ENCODE peak calls at places on chromosomes 1 and 21, in five cellular contexts. U is neuronal stem cell, R is epithelial cell of esophagus, B is SK-N-MC, N is body of pancreas. G is an unnamed sample.

GRCh38 chr1:63611231-63611630 is 18.0 kb downstream of the PGM1 start:
- DNase-seq in N (no peak), R (no peak), B (no peak), U (peak; percentile 29), G (no peak)

GRCh38 chr21:41630249-41630648 is 122.3 kb upstream of the TMPRSS2 start:
- DNase-seq in R (peak; percentile 100), B (no peak), U (no peak), N (no peak), G (no peak)

GRCh38 chr1:58975888-58976287 is 192.0 kb upstream of the JUN start:
- DNase-seq in N (no peak), B (no peak), U (no peak), R (peak; percentile 88), G (no peak)

GRCh38 chr1:107358611-107359342 is 217.9 kb downstream of the NTNG1 start:
- DNase-seq in B (no peak), R (no peak), N (no peak), U (no peak), G (no peak)

GRCh38 chr1:18597159-18598042 is 33.2 kb upstream of the PAX7 start:
- DNase-seq in N (peak; percentile 55), B (no peak), U (peak; percentile 61), R (peak; percentile 51), G (no peak)

GRCh38 chr1:92085727-92086126 is 5.6 kb downstream of the BTBD8 start:
- DNase-seq in B (no peak), N (no peak), U (no peak), R (no peak), G (no peak)

GRCh38 chr1:108962681-108963051 is 618 bp downstream of the CLCC1 start:
- DNase-seq in N (peak; percentile 62), U (no peak), R (peak; percentile 40), B (no peak), G (no peak)

GRCh38 chr1:204266504-204267034 is 52.8 kb upstream of the GOLT1A start:
- DNase-seq in R (peak; percentile 12), U (no peak), B (no peak), N (peak; percentile 80), G (no peak)

GRCh38 chr1:233252436-233252835 is 43.1 kb downstream of the PCNX2 start:
- DNase-seq in N (peak; percentile 26), R (no peak), U (no peak), B (no peak), G (peak; percentile 55)

GRCh38 chr1:167763525-167764220 is 41.9 kb downstream of the MPZL1 start:
- DNase-seq in N (no peak), U (no peak), R (peak; percentile 62), B (no peak), G (no peak)

GRCh38 chr1:27606708-27607238 is 2.8 kb upstream of the AHDC1 start:
- DNase-seq in U (no peak), R (peak; percentile 53), B (no peak), N (no peak), G (no peak)

GRCh38 chr21:43658769-43659135 is 536 bp downstream of the HSF2BP start:
- DNase-seq in R (no peak), N (no peak), B (no peak), U (no peak), G (no peak)

GRCh38 chr21:17925900-17926299 is 106.7 kb upstream of the C21orf91 start:
- DNase-seq in N (no peak), R (peak; percentile 58), U (no peak), B (peak; percentile 24), G (peak; percentile 14)

GRCh38 chr21:46095814-46096595 is 1.9 kb upstream of the COL6A2 start:
- DNase-seq in R (no peak), B (no peak), N (no peak), U (no peak), G (no peak)

GRCh38 chr21:46097826-46098286 is at the start of gene COL6A2:
- DNase-seq in N (peak; percentile 31), R (no peak), U (peak; percentile 54), B (no peak), G (no peak)

GRCh38 chr21:46096997-46097825 is 701 bp upstream of the COL6A2 start:
- DNase-seq in N (no peak), B (no peak), U (no peak), R (no peak), G (no peak)

GRCh38 chr21:46095106-46095719 is 2.7 kb upstream of the COL6A2 start:
- DNase-seq in R (no peak), N (no peak), B (no peak), U (no peak), G (no peak)

DNA sequence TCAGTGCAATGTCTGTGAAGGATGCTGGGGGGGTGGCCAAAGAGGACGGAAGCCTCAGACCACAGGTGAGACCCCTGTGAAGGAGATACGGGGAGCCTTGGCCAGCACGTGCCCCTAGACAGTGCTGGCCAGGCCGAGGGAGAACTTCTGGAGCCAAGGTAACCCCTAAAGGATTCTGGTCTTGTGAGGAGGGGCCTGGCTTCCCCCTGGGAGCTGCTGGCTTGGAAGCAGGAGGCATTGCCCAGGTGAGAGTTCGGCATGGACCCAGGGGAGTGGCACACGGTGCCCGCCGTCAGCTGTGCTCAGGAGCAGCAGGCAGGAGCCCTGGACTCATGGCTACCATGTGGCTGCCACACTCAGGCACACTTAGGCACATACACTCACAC is 1.3 kb upstream of the COL6A2 start:
- DNase-seq in U (no peak), B (no peak), N (no peak), R (no peak), G (no peak)
- H3K4me3 ChIP-seq in U (no peak overlapping the region), B (no peak overlapping the region), N (no peak overlapping the region), R (no peak overlapping the region), G (no peak overlapping the region)

GRCh38 chr1:45013551-45014209 is 1.6 kb downstream of the UROD start:
- DNase-seq in U (no peak), R (no peak), N (no peak), B (no peak), G (no peak)
- H3K4me3 ChIP-seq in U (peak overlapping the region; percentile 71), R (no peak overlapping the region), N (no peak overlapping the region), B (no peak overlapping the region), G (no peak overlapping the region)

GRCh38 chr1:83692524-83693336 is 306.2 kb downstream of the TTLL7 start:
- DNase-seq in U (peak; percentile 56), N (peak; percentile 26), R (peak; percentile 25), B (no peak), G (peak; percentile 45)
- H3K4me3 ChIP-seq in U (peak overlapping the region; percentile 33), N (peak overlapping the region; percentile 15), R (no peak overlapping the region), B (peak overlapping the region; percentile 28), G (peak overlapping the region; percentile 1)

GRCh38 chr1:231069333-231069732 is 29.3 kb upstream of the FAM89A start:
- DNase-seq in N (no peak), U (no peak), B (no peak), R (no peak), G (no peak)

GRCh38 chr1:231072054-231072453 is 32.0 kb upstream of the FAM89A start:
- DNase-seq in R (no peak), U (no peak), N (no peak), B (no peak), G (no peak)

GRCh38 chr1:231065510-231066241 is 25.6 kb upstream of the FAM89A start:
- DNase-seq in B (no peak), N (no peak), U (no peak), R (no peak), G (no peak)

GRCh38 chr1:231070758-231071443 is 30.8 kb upstream of the FAM89A start:
- DNase-seq in B (no peak), U (no peak), N (no peak), R (no peak), G (no peak)

DNA sequence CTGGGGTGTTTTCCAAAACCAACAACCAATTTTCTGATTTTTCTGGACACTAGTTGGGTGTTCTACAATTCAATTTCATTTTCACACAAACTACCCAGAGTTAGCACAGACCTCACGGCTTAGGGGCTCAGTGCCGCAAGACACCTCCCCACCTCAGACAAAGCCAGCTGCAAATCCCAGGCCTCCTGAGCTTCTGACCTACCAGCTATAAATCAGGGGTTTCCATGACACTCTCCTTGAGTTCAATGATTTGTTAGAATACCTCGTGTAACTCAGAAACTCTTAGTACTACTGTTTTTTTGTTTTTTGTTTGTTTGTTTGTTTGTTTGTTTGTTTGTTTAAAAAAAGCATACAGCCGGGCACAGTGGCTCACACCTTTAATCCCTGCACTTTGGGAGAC is 28.7 kb upstream of the FAM89A start:
- DNase-seq in R (no peak), N (no peak), U (no peak), B (no peak), G (no peak)
- H3K4me3 ChIP-seq in R (no peak overlapping the region), N (no peak overlapping the region), U (no peak overlapping the region), B (no peak overlapping the region), G (no peak overlapping the region)

G was measured in Jurkat, Clone E6-1.